ENCODE peak calls at places on chromosomes 4 and X, in seven cellular contexts. T, O, I, D, N, Y and Z are unnamed samples.

GRCh38 chrX:50805316-50805715 is 8.7 kb downstream of the SHROOM4 start:
- DNase-seq in Y (no peak), D (no peak), O (no peak), I (no peak), T (no peak), N (no peak), Z (no peak)

GRCh38 chr4:1209821-1210220 is 37.4 kb upstream of the SPON2 start:
- DNase-seq in T (peak; percentile 59), O (peak; percentile 93), D (no peak), I (no peak), Y (peak; percentile 82), N (no peak), Z (no peak)

GRCh38 chr4:164783966-164784365 is 30.0 kb downstream of the SMIM31 start:
- DNase-seq in Y (no peak), O (no peak), T (no peak), D (no peak), N (no peak), I (no peak), Z (no peak)

GRCh38 chr4:174613979-174614378 is 91.7 kb upstream of the HPGD start:
- DNase-seq in N (no peak), Y (no peak), O (no peak), T (no peak), I (no peak), D (no peak), Z (no peak)

GRCh38 chr4:166432125-166432524 is 559.1 kb downstream of the TLL1 start:
- DNase-seq in O (no peak), Y (no peak), N (no peak), D (no peak), I (no peak), T (no peak), Z (no peak)

GRCh38 chr4:140237616-140238352 is 83.8 kb upstream of the MAML3 start:
- DNase-seq in I (no peak), T (peak; percentile 94), N (peak; percentile 74), Y (peak; percentile 78), D (no peak), O (peak; percentile 85), Z (peak; percentile 72)

GRCh38 chrX:134377537-134377936 is 82.4 kb upstream of the HPRT1 start:
- DNase-seq in T (peak; percentile 55), D (peak; percentile 12), O (no peak), I (no peak), N (no peak), Y (no peak), Z (no peak)

GRCh38 chr4:2962614-2963184 is 507 bp downstream of the NOP14 start:
- DNase-seq in Y (peak; percentile 44), T (peak; percentile 48), N (no peak), I (no peak), D (no peak), O (no peak), Z (no peak)

GRCh38 chr4:1494416-1495315 is 88.4 kb upstream of the NKX1-1 start:
- DNase-seq in D (no peak), O (peak; percentile 15), N (no peak), T (no peak), Y (no peak), I (no peak), Z (no peak)

GRCh38 chr4:119498520-119498919 is 130.1 kb downstream of the PDE5A start:
- DNase-seq in Y (no peak), I (no peak), D (no peak), O (peak; percentile 30), N (no peak), T (peak; percentile 73), Z (no peak)

GRCh38 chrX:55710701-55711100 is 6.8 kb upstream of the RRAGB start:
- DNase-seq in I (no peak), Y (no peak), O (no peak), T (no peak), D (no peak), N (no peak), Z (peak; percentile 72)

GRCh38 chr4:34158883-34159282 is 2085.4 kb downstream of the ARAP2 start:
- DNase-seq in T (no peak), N (no peak), I (no peak), D (no peak), Y (no peak), O (no peak), Z (no peak)

GRCh38 chr4:52051213-52051614 is at the start of gene SPATA18:
- DNase-seq in D (no peak), O (peak; percentile 61), I (no peak), Y (peak; percentile 41), T (no peak), N (no peak), Z (peak; percentile 10)

GRCh38 chrX:45806410-45807121 is 605.9 kb upstream of the DIPK2B start:
- DNase-seq in Y (no peak), T (peak; percentile 6), D (no peak), N (no peak), I (peak; percentile 75), O (no peak), Z (peak; percentile 64)

GRCh38 chr4:159101983-159102622 is 776 bp upstream of the RAPGEF2 start:
- DNase-seq in T (no peak), Y (no peak), D (no peak), N (no peak), O (no peak), I (no peak), Z (no peak)

GRCh38 chrX:12988797-12989196 is 13.9 kb downstream of the TMSB4X start:
- DNase-seq in D (no peak), N (peak; percentile 77), Y (no peak), T (no peak), O (no peak), I (no peak), Z (no peak)

GRCh38 chr4:94446386-94446785 is 5.4 kb upstream of the PDLIM5 start:
- DNase-seq in Y (no peak), D (no peak), I (no peak), N (no peak), O (no peak), T (no peak), Z (peak; percentile 52)

GRCh38 chr4:1210241-1210841 is 38.0 kb upstream of the SPON2 start:
- DNase-seq in D (no peak), I (no peak), Y (peak; percentile 9), N (no peak), O (no peak), T (no peak), Z (no peak)

GRCh38 chrX:109684136-109684535 is 48.9 kb downstream of the ACSL4 start:
- DNase-seq in D (no peak), Y (no peak), T (no peak), I (no peak), O (no peak), N (no peak), Z (no peak)